ENCODE peak calls at places on chromosomes 16 and 17, in eight cellular contexts. H, V, X, B, D, Z, Y and T are unnamed samples.

GRCh38 chr16:79801550-79802090 is 201.1 kb upstream of the MAF start:
- DNase-seq in Y (no peak), V (no peak), H (no peak), D (no peak), X (no peak), B (no peak), Z (no peak), T (no peak)

GRCh38 chr17:30534298-30534697 is 57.1 kb downstream of the GOSR1 start:
- DNase-seq in X (no peak), H (peak), V (no peak), Z (no peak), D (no peak), Y (no peak), B (no peak), T (no peak)

GRCh38 chr17:42692489-42692888 is 10.2 kb downstream of the CNTNAP1 start:
- DNase-seq in Y (no peak), Z (no peak), V (no peak), D (no peak), B (no peak), X (no peak), H (no peak), T (no peak)

GRCh38 chr17:39244016-39244599 is 18.4 kb upstream of the STAC2 start:
- DNase-seq in V (no peak), B (no peak), D (no peak), H (no peak), Y (no peak), Z (no peak), X (no peak), T (no peak)

GRCh38 chr17:78019367-78019975 is 61.0 kb downstream of the TNRC6C start:
- DNase-seq in V (no peak), D (no peak), B (peak), H (no peak), X (peak), Z (no peak), Y (peak), T (no peak)

GRCh38 chr16:66520406-66521194 is 29.3 kb downstream of the TK2 start:
- DNase-seq in H (no peak), Z (peak), V (no peak), D (no peak), X (no peak), Y (no peak), B (no peak), T (no peak)

GRCh38 chr16:18069683-18070082 is 266.9 kb downstream of the NPIPA8 start:
- DNase-seq in B (no peak), X (no peak), D (no peak), V (no peak), Z (no peak), Y (no peak), H (no peak), T (no peak)

GRCh38 chr16:77306050-77306616 is 106.9 kb downstream of the SYCE1L start:
- DNase-seq in Y (no peak), Z (no peak), B (no peak), D (no peak), V (no peak), H (peak), X (no peak), T (no peak)

GRCh38 chr16:426115-426905 is 861 bp downstream of the RAB11FIP3 start:
- DNase-seq in Z (peak), Y (no peak), D (no peak), H (no peak), B (peak), X (no peak), V (no peak), T (no peak)

GRCh38 chr16:68514511-68514910 is 24.6 kb upstream of the ZFP90 start:
- DNase-seq in V (no peak), H (no peak), Z (no peak), Y (no peak), D (no peak), X (no peak), B (no peak), T (no peak)

GRCh38 chr16:79083879-79084278 is 516.7 kb downstream of the MAF start:
- DNase-seq in X (no peak), H (no peak), Y (no peak), Z (no peak), B (no peak), V (no peak), D (no peak), T (no peak)

GRCh38 chr17:65546579-65546978 is 14.9 kb downstream of the AXIN2 start:
- DNase-seq in X (no peak), V (no peak), Z (no peak), H (no peak), Y (no peak), D (no peak), B (no peak), T (no peak)

GRCh38 chr17:29526322-29526721 is 40.5 kb downstream of the ABHD15 start:
- DNase-seq in X (no peak), Y (no peak), Z (no peak), B (peak), V (no peak), H (no peak), D (no peak), T (no peak)

GRCh38 chr17:82496529-82497434 is 22.8 kb upstream of the FOXK2 start:
- DNase-seq in B (peak), Y (peak), D (peak), H (peak), V (peak), X (peak), Z (peak), T (peak)

GRCh38 chr17:7523033-7523432 is 25.8 kb upstream of the TNFSF12 start:
- DNase-seq in Y (no peak), B (peak), V (no peak), H (peak), X (peak), Z (peak), D (no peak), T (peak)

GRCh38 chr17:13921841-13922776 is 147.2 kb upstream of the COX10 start:
- DNase-seq in H (no peak), Y (no peak), D (no peak), B (no peak), X (no peak), V (no peak), Z (no peak), T (no peak)